ENCODE peak calls at places on chromosomes 7 and 10, in six cellular contexts. T is NCI-H460, V is activated B cell treated with CpG ODN at 0.5 μM for 24 hours, C is activated T-cell treated with anti-CD3 and anti-CD28 coated beads for 48 hours, W is left lobe of liver, H is esophagus squamous epithelium. Z is an unnamed sample.
A peak's percentile ranks its signal among the peaks of the same experiment; 100 is the strongest.

GRCh38 chr7:2734761-2735571 is 47.0 kb downstream of the AMZ1 start:
- DNase-seq in T (no peak), V (peak; percentile 28), C (no peak), W (peak; percentile 44), H (no peak), Z (peak; percentile 89)

GRCh38 chr7:106504620-106505019 is 156.3 kb downstream of the CCDC71L start:
- DNase-seq in T (no peak), V (no peak), C (no peak), W (no peak), H (no peak), Z (no peak)

GRCh38 chr7:139855498-139856270 is 26.6 kb downstream of the TBXAS1 start:
- DNase-seq in T (no peak), V (peak; percentile 20), C (no peak), W (no peak), H (no peak), Z (no peak)

GRCh38 chr7:29754874-29755490 is 51.3 kb upstream of the WIPF3 start:
- DNase-seq in T (no peak), V (no peak), C (no peak), W (no peak), H (no peak), Z (no peak)

GRCh38 chr10:110392860-110393732 is 88.4 kb upstream of the SMNDC1 start:
- DNase-seq in T (no peak), V (no peak), C (no peak), W (no peak), H (no peak), Z (peak; percentile 77)

GRCh38 chr7:103862302-103863035 is 127.0 kb downstream of the RELN start:
- DNase-seq in T (no peak), V (no peak), C (no peak), W (no peak), H (no peak), Z (no peak)

GRCh38 chr10:126563361-126563760 is 107.1 kb downstream of the C10orf90 start:
- DNase-seq in T (no peak), V (no peak), C (no peak), W (no peak), H (no peak), Z (no peak)

GRCh38 chr7:82810558-82811259 is 352.0 kb downstream of the PCLO start:
- DNase-seq in T (peak; percentile 53), V (no peak), C (no peak), W (no peak), H (no peak), Z (no peak)

GRCh38 chr7:497946-498655 is 21.5 kb downstream of the PDGFA start:
- DNase-seq in T (no peak), V (no peak), C (no peak), W (no peak), H (no peak), Z (peak; percentile 52)